ENCODE peak calls at places on chromosomes 13 and 19, in seven cellular contexts. One of them, this sample, is unnamed.

GRCh38 chr13:38804536-38804935 is 117.7 kb downstream of the FREM2 start:
- DNase-seq in D341Med: no peak
- DNase-seq in stimulated activated CD4-positive, alpha-beta T cell treated with anti-CD3 and anti-CD28 coated beads, Interleukin-2, amount 100 ng/mL, for 48 hours: no peak
- DNase-seq in GM10248: no peak
- DNase-seq in NCI-H1436: no peak
- DNase-seq in mucosa of gallbladder: no peak
- DNase-seq in substantia nigra: no peak
- DNase-seq in this sample: no peak

GRCh38 chr19:14048439-14049153 is 13.3 kb downstream of the PALM3 start:
- DNase-seq in D341Med: peak
- DNase-seq in stimulated activated CD4-positive, alpha-beta T cell treated with anti-CD3 and anti-CD28 coated beads, Interleukin-2, amount 100 ng/mL, for 48 hours: peak
- DNase-seq in GM10248: peak
- DNase-seq in NCI-H1436: no peak
- DNase-seq in mucosa of gallbladder: peak
- DNase-seq in substantia nigra: no peak
- DNase-seq in this sample: no peak

GRCh38 chr13:36028359-36028758 is 102.8 kb downstream of the DCLK1 start:
- DNase-seq in D341Med: no peak
- DNase-seq in stimulated activated CD4-positive, alpha-beta T cell treated with anti-CD3 and anti-CD28 coated beads, Interleukin-2, amount 100 ng/mL, for 48 hours: no peak
- DNase-seq in GM10248: no peak
- DNase-seq in NCI-H1436: no peak
- DNase-seq in mucosa of gallbladder: no peak
- DNase-seq in substantia nigra: no peak
- DNase-seq in this sample: no peak

GRCh38 chr19:40588110-40588854 is 11.6 kb downstream of the SHKBP1 start:
- DNase-seq in D341Med: peak
- DNase-seq in stimulated activated CD4-positive, alpha-beta T cell treated with anti-CD3 and anti-CD28 coated beads, Interleukin-2, amount 100 ng/mL, for 48 hours: no peak
- DNase-seq in GM10248: no peak
- DNase-seq in NCI-H1436: no peak
- DNase-seq in mucosa of gallbladder: no peak
- DNase-seq in substantia nigra: no peak
- DNase-seq in this sample: no peak

GRCh38 chr13:43686557-43686956 is 100.2 kb downstream of the ENOX1 start:
- DNase-seq in D341Med: no peak
- DNase-seq in stimulated activated CD4-positive, alpha-beta T cell treated with anti-CD3 and anti-CD28 coated beads, Interleukin-2, amount 100 ng/mL, for 48 hours: no peak
- DNase-seq in GM10248: no peak
- DNase-seq in NCI-H1436: no peak
- DNase-seq in mucosa of gallbladder: peak
- DNase-seq in substantia nigra: no peak
- DNase-seq in this sample: no peak

GRCh38 chr19:16330368-16330801 is 5.8 kb downstream of the KLF2 start:
- DNase-seq in D341Med: peak
- DNase-seq in stimulated activated CD4-positive, alpha-beta T cell treated with anti-CD3 and anti-CD28 coated beads, Interleukin-2, amount 100 ng/mL, for 48 hours: peak
- DNase-seq in GM10248: peak
- DNase-seq in NCI-H1436: no peak
- DNase-seq in mucosa of gallbladder: peak
- DNase-seq in substantia nigra: no peak
- DNase-seq in this sample: peak

GRCh38 chr13:70960841-70961443 is 852.7 kb upstream of the KLHL1 start:
- DNase-seq in D341Med: no peak
- DNase-seq in stimulated activated CD4-positive, alpha-beta T cell treated with anti-CD3 and anti-CD28 coated beads, Interleukin-2, amount 100 ng/mL, for 48 hours: no peak
- DNase-seq in GM10248: no peak
- DNase-seq in NCI-H1436: peak
- DNase-seq in mucosa of gallbladder: peak
- DNase-seq in substantia nigra: no peak
- DNase-seq in this sample: no peak

GRCh38 chr19:49216076-49216475 is 58.5 kb downstream of the TRPM4 start:
- DNase-seq in D341Med: no peak
- DNase-seq in stimulated activated CD4-positive, alpha-beta T cell treated with anti-CD3 and anti-CD28 coated beads, Interleukin-2, amount 100 ng/mL, for 48 hours: no peak
- DNase-seq in GM10248: no peak
- DNase-seq in NCI-H1436: no peak
- DNase-seq in mucosa of gallbladder: no peak
- DNase-seq in substantia nigra: no peak
- DNase-seq in this sample: no peak

GRCh38 chr13:29497137-29497654 is 98.3 kb downstream of the SLC7A1 start:
- DNase-seq in D341Med: no peak
- DNase-seq in stimulated activated CD4-positive, alpha-beta T cell treated with anti-CD3 and anti-CD28 coated beads, Interleukin-2, amount 100 ng/mL, for 48 hours: no peak
- DNase-seq in GM10248: no peak
- DNase-seq in NCI-H1436: no peak
- DNase-seq in mucosa of gallbladder: peak
- DNase-seq in substantia nigra: no peak
- DNase-seq in this sample: no peak

GRCh38 chr19:40225440-40226305 is 816 bp downstream of the CCNP start:
- DNase-seq in D341Med: no peak
- DNase-seq in stimulated activated CD4-positive, alpha-beta T cell treated with anti-CD3 and anti-CD28 coated beads, Interleukin-2, amount 100 ng/mL, for 48 hours: no peak
- DNase-seq in GM10248: no peak
- DNase-seq in NCI-H1436: no peak
- DNase-seq in mucosa of gallbladder: no peak
- DNase-seq in substantia nigra: no peak
- DNase-seq in this sample: no peak

GRCh38 chr13:106407338-106407737 is 128.1 kb downstream of the EFNB2 start:
- DNase-seq in D341Med: no peak
- DNase-seq in stimulated activated CD4-positive, alpha-beta T cell treated with anti-CD3 and anti-CD28 coated beads, Interleukin-2, amount 100 ng/mL, for 48 hours: no peak
- DNase-seq in GM10248: no peak
- DNase-seq in NCI-H1436: no peak
- DNase-seq in mucosa of gallbladder: no peak
- DNase-seq in substantia nigra: no peak
- DNase-seq in this sample: no peak

GRCh38 chr13:63501702-63502101 is 2086.1 kb upstream of the PCDH20 start:
- DNase-seq in D341Med: no peak
- DNase-seq in stimulated activated CD4-positive, alpha-beta T cell treated with anti-CD3 and anti-CD28 coated beads, Interleukin-2, amount 100 ng/mL, for 48 hours: no peak
- DNase-seq in GM10248: no peak
- DNase-seq in NCI-H1436: no peak
- DNase-seq in mucosa of gallbladder: no peak
- DNase-seq in substantia nigra: no peak
- DNase-seq in this sample: no peak

GRCh38 chr19:30227661-30228112 is 144.5 kb upstream of the ZNF536 start:
- DNase-seq in D341Med: peak
- DNase-seq in stimulated activated CD4-positive, alpha-beta T cell treated with anti-CD3 and anti-CD28 coated beads, Interleukin-2, amount 100 ng/mL, for 48 hours: peak
- DNase-seq in GM10248: peak
- DNase-seq in NCI-H1436: peak
- DNase-seq in mucosa of gallbladder: peak
- DNase-seq in substantia nigra: peak
- DNase-seq in this sample: peak

GRCh38 chr19:3403489-3404323 is 37.3 kb downstream of the NFIC start:
- DNase-seq in D341Med: peak
- DNase-seq in stimulated activated CD4-positive, alpha-beta T cell treated with anti-CD3 and anti-CD28 coated beads, Interleukin-2, amount 100 ng/mL, for 48 hours: no peak
- DNase-seq in GM10248: no peak
- DNase-seq in NCI-H1436: no peak
- DNase-seq in mucosa of gallbladder: peak
- DNase-seq in substantia nigra: peak
- DNase-seq in this sample: no peak

GRCh38 chr13:45108716-45109706 is 11.3 kb upstream of the GTF2F2 start:
- DNase-seq in D341Med: no peak
- DNase-seq in stimulated activated CD4-positive, alpha-beta T cell treated with anti-CD3 and anti-CD28 coated beads, Interleukin-2, amount 100 ng/mL, for 48 hours: peak
- DNase-seq in GM10248: peak
- DNase-seq in NCI-H1436: no peak
- DNase-seq in mucosa of gallbladder: no peak
- DNase-seq in substantia nigra: no peak
- DNase-seq in this sample: peak

GRCh38 chr19:15702590-15702930 is 25.3 kb upstream of the OR10H2 start:
- DNase-seq in D341Med: no peak
- DNase-seq in stimulated activated CD4-positive, alpha-beta T cell treated with anti-CD3 and anti-CD28 coated beads, Interleukin-2, amount 100 ng/mL, for 48 hours: peak
- DNase-seq in GM10248: no peak
- DNase-seq in NCI-H1436: peak
- DNase-seq in mucosa of gallbladder: peak
- DNase-seq in substantia nigra: peak
- DNase-seq in this sample: no peak

GRCh38 chr13:38180670-38181069 is 169.0 kb upstream of the UFM1 start:
- DNase-seq in D341Med: no peak
- DNase-seq in stimulated activated CD4-positive, alpha-beta T cell treated with anti-CD3 and anti-CD28 coated beads, Interleukin-2, amount 100 ng/mL, for 48 hours: no peak
- DNase-seq in GM10248: peak
- DNase-seq in NCI-H1436: no peak
- DNase-seq in mucosa of gallbladder: no peak
- DNase-seq in substantia nigra: no peak
- DNase-seq in this sample: no peak

GRCh38 chr19:42199440-42200115 is 17.9 kb downstream of the DEDD2 start:
- DNase-seq in D341Med: no peak
- DNase-seq in stimulated activated CD4-positive, alpha-beta T cell treated with anti-CD3 and anti-CD28 coated beads, Interleukin-2, amount 100 ng/mL, for 48 hours: peak
- DNase-seq in GM10248: peak
- DNase-seq in NCI-H1436: no peak
- DNase-seq in mucosa of gallbladder: no peak
- DNase-seq in substantia nigra: no peak
- DNase-seq in this sample: peak

This sample was measured in GM06990.